ENCODE peak calls at places on chromosomes 1 and 21, in nine cellular contexts. O is prostate gland; N is stimulated activated CD4-positive, alpha-beta T cell treated with anti-CD3 and anti-CD28 coated beads, Interleukin-12 subunit alpha, Interleukin-12 subunit beta, amount 100 ng/mL, for 48 hours; D is aorta; C is HFF-Myc; F is mesenchymal stem cell; G is IMR-90; E is central memory CD4-positive, alpha-beta T cell; U is stimulated activated CD8-positive, alpha-beta memory T cell treated with anti-CD3 and anti-CD28 coated beads, Interleukin-15, amount 100 ng/mL, for 24 hours. J is an unnamed sample.

GRCh38 chr1:9687876-9688582 is 36.5 kb downstream of the PIK3CD start:
- DNase-seq in O (no peak), D (peak), G (peak), U (no peak), C (no peak), N (no peak), F (peak), E (no peak), J (no peak)

GRCh38 chr1:201937624-201938212 is 8.6 kb downstream of the LMOD1 start:
- DNase-seq in U (no peak), D (no peak), G (peak), C (peak), E (no peak), O (no peak), N (no peak), F (peak), J (no peak)

GRCh38 chr1:10794724-10795304 is 1.6 kb downstream of the CASZ1 start:
- DNase-seq in N (no peak), U (no peak), E (no peak), F (peak), O (no peak), C (no peak), D (no peak), G (no peak), J (peak)

GRCh38 chr1:196148367-196148970 is 459.8 kb downstream of the KCNT2 start:
- DNase-seq in D (no peak), O (no peak), F (peak), N (no peak), U (no peak), C (peak), G (peak), E (peak), J (no peak)

GRCh38 chr1:85554630-85555327 is 25.8 kb upstream of the CCN1 start:
- DNase-seq in D (no peak), N (no peak), E (no peak), F (peak), C (no peak), G (peak), U (no peak), O (no peak), J (no peak)

GRCh38 chr1:45953934-45954333 is 150.5 kb downstream of the MAST2 start:
- DNase-seq in C (no peak), O (no peak), E (no peak), G (peak), N (no peak), D (no peak), F (peak), U (no peak), J (no peak)

GRCh38 chr21:15964181-15964855 is 234.5 kb downstream of the USP25 start:
- DNase-seq in U (no peak), D (no peak), O (peak), E (no peak), G (no peak), F (no peak), N (no peak), C (no peak), J (no peak)

GRCh38 chr1:206772228-206773002 is at the start of gene IL10:
- DNase-seq in O (no peak), C (no peak), U (no peak), F (no peak), D (no peak), E (no peak), N (no peak), G (no peak), J (peak)

GRCh38 chr1:227124461-227124860 is 184.4 kb downstream of the COQ8A start:
- DNase-seq in U (no peak), C (no peak), G (peak), E (no peak), O (no peak), N (no peak), D (no peak), F (no peak), J (no peak)

GRCh38 chr1:159940006-159940620 is 5.3 kb downstream of the IGSF9 start:
- DNase-seq in N (no peak), O (no peak), U (no peak), C (no peak), D (peak), F (no peak), E (no peak), G (no peak), J (no peak)

GRCh38 chr1:19612516-19612915 is 31.6 kb upstream of the NBL1 start:
- DNase-seq in F (no peak), D (no peak), U (no peak), N (no peak), G (no peak), C (no peak), O (no peak), E (no peak), J (no peak)

GRCh38 chr1:54927475-54928240 is 40.7 kb upstream of the DHCR24 start:
- DNase-seq in E (no peak), N (no peak), D (no peak), C (peak), O (peak), G (peak), U (no peak), F (peak), J (peak)

GRCh38 chr1:234916840-234917239 is 211.8 kb downstream of the TOMM20 start:
- DNase-seq in C (no peak), U (no peak), N (no peak), O (no peak), G (no peak), F (no peak), E (no peak), D (peak), J (no peak)

GRCh38 chr1:99644302-99645004 is 1.5 kb upstream of the PALMD start:
- DNase-seq in F (peak), C (no peak), D (no peak), U (no peak), E (no peak), O (no peak), G (no peak), N (no peak), J (no peak)

GRCh38 chr1:66809736-66810326 is 8.8 kb upstream of the INSL5 start:
- DNase-seq in E (no peak), F (peak), N (no peak), G (peak), O (no peak), U (no peak), D (no peak), C (no peak), J (no peak)

GRCh38 chr1:223700942-223701637 is 11.2 kb upstream of the CAPN2 start:
- DNase-seq in U (no peak), C (peak), E (no peak), G (peak), F (peak), O (no peak), D (peak), N (no peak), J (no peak)

GRCh38 chr1:87615917-87616316 is 287.2 kb downstream of the LMO4 start:
- DNase-seq in D (no peak), C (no peak), U (no peak), O (no peak), G (no peak), F (no peak), N (no peak), E (no peak), J (no peak)

GRCh38 chr1:192485692-192486436 is 89.7 kb upstream of the RGS1 start:
- DNase-seq in E (no peak), C (peak), O (peak), F (peak), G (peak), N (no peak), U (no peak), D (peak), J (peak)

GRCh38 chr1:17516303-17517214 is 22.9 kb upstream of the ARHGEF10L start:
- DNase-seq in C (no peak), E (no peak), U (no peak), O (no peak), F (no peak), D (no peak), G (no peak), N (no peak), J (no peak)

GRCh38 chr1:155940531-155940992 is 876 bp upstream of the RXFP4 start:
- DNase-seq in O (no peak), N (no peak), C (peak), G (peak), E (no peak), D (no peak), F (peak), U (no peak), J (no peak)

GRCh38 chr1:30417701-30418425 is 305.5 kb downstream of the MATN1 start:
- DNase-seq in C (no peak), U (no peak), N (no peak), E (no peak), O (peak), D (peak), G (no peak), F (no peak), J (no peak)

GRCh38 chr1:31625561-31626272 is 8.2 kb downstream of the HCRTR1 start:
- DNase-seq in E (no peak), O (no peak), N (no peak), F (peak), G (peak), U (no peak), C (no peak), D (no peak), J (no peak)

GRCh38 chr1:7962636-7963377 is 1.3 kb downstream of the PARK7 start:
- DNase-seq in O (no peak), N (no peak), C (no peak), D (no peak), U (no peak), G (peak), F (no peak), E (no peak), J (no peak)

GRCh38 chr1:173202430-173203145 is 4.5 kb downstream of the TNFSF4 start:
- DNase-seq in O (peak), F (peak), C (peak), G (peak), U (no peak), E (no peak), N (no peak), D (no peak), J (peak)

GRCh38 chr1:23202263-23202749 is 15.0 kb downstream of the HTR1D start:
- DNase-seq in G (peak), F (peak), E (no peak), N (no peak), C (no peak), O (no peak), U (no peak), D (no peak), J (no peak)